ENCODE peak calls at places on chromosomes 1 and 21, in seven cellular contexts. One of them, this sample, is unnamed.

GRCh38 chr1:107525146-107525545 is 384.3 kb downstream of the NTNG1 start:
- DNase-seq in endothelial cell: no peak
- DNase-seq in stimulated activated CD8-positive, alpha-beta memory T cell treated with anti-CD3 and anti-CD28 coated beads, Interleukin-7, amount 100 ng/mL, for 1 hour: no peak
- DNase-seq in non-pigmented ciliary epithelial cell: no peak
- DNase-seq in chondrocyte: no peak
- DNase-seq in cardiac fibroblast: no peak
- DNase-seq in activated naive CD4-positive, alpha-beta T cell treated with anti-CD3 and anti-CD28 coated beads, Interleukin-2, amount 10 ng/mL, durations not matched to agents 7 days and 5 days: no peak
- DNase-seq in this sample: peak; percentile 32

GRCh38 chr1:41850029-41850428 is 68.7 kb downstream of the HIVEP3 start:
- DNase-seq in endothelial cell: no peak
- DNase-seq in stimulated activated CD8-positive, alpha-beta memory T cell treated with anti-CD3 and anti-CD28 coated beads, Interleukin-7, amount 100 ng/mL, for 1 hour: no peak
- DNase-seq in non-pigmented ciliary epithelial cell: no peak
- DNase-seq in chondrocyte: no peak
- DNase-seq in cardiac fibroblast: no peak
- DNase-seq in activated naive CD4-positive, alpha-beta T cell treated with anti-CD3 and anti-CD28 coated beads, Interleukin-2, amount 10 ng/mL, durations not matched to agents 7 days and 5 days: peak; percentile 39
- DNase-seq in this sample: peak; percentile 77

GRCh38 chr1:170932236-170932635 is 3.1 kb upstream of the MROH9 start:
- DNase-seq in endothelial cell: no peak
- DNase-seq in stimulated activated CD8-positive, alpha-beta memory T cell treated with anti-CD3 and anti-CD28 coated beads, Interleukin-7, amount 100 ng/mL, for 1 hour: no peak
- DNase-seq in non-pigmented ciliary epithelial cell: no peak
- DNase-seq in chondrocyte: no peak
- DNase-seq in cardiac fibroblast: no peak
- DNase-seq in activated naive CD4-positive, alpha-beta T cell treated with anti-CD3 and anti-CD28 coated beads, Interleukin-2, amount 10 ng/mL, durations not matched to agents 7 days and 5 days: no peak
- DNase-seq in this sample: no peak

GRCh38 chr1:215059947-215060346 is 22.6 kb upstream of the KCNK2 start:
- DNase-seq in endothelial cell: no peak
- DNase-seq in stimulated activated CD8-positive, alpha-beta memory T cell treated with anti-CD3 and anti-CD28 coated beads, Interleukin-7, amount 100 ng/mL, for 1 hour: no peak
- DNase-seq in non-pigmented ciliary epithelial cell: no peak
- DNase-seq in chondrocyte: no peak
- DNase-seq in cardiac fibroblast: no peak
- DNase-seq in activated naive CD4-positive, alpha-beta T cell treated with anti-CD3 and anti-CD28 coated beads, Interleukin-2, amount 10 ng/mL, durations not matched to agents 7 days and 5 days: no peak
- DNase-seq in this sample: no peak

GRCh38 chr1:60867782-60868181 is 214.6 kb upstream of the NFIA start:
- DNase-seq in endothelial cell: no peak
- DNase-seq in stimulated activated CD8-positive, alpha-beta memory T cell treated with anti-CD3 and anti-CD28 coated beads, Interleukin-7, amount 100 ng/mL, for 1 hour: no peak
- DNase-seq in non-pigmented ciliary epithelial cell: no peak
- DNase-seq in chondrocyte: no peak
- DNase-seq in cardiac fibroblast: no peak
- DNase-seq in activated naive CD4-positive, alpha-beta T cell treated with anti-CD3 and anti-CD28 coated beads, Interleukin-2, amount 10 ng/mL, durations not matched to agents 7 days and 5 days: no peak
- DNase-seq in this sample: no peak

GRCh38 chr1:183178490-183178889 is 7.6 kb upstream of the LAMC2 start:
- DNase-seq in endothelial cell: no peak
- DNase-seq in stimulated activated CD8-positive, alpha-beta memory T cell treated with anti-CD3 and anti-CD28 coated beads, Interleukin-7, amount 100 ng/mL, for 1 hour: no peak
- DNase-seq in non-pigmented ciliary epithelial cell: no peak
- DNase-seq in chondrocyte: no peak
- DNase-seq in cardiac fibroblast: peak; percentile 76
- DNase-seq in activated naive CD4-positive, alpha-beta T cell treated with anti-CD3 and anti-CD28 coated beads, Interleukin-2, amount 10 ng/mL, durations not matched to agents 7 days and 5 days: no peak
- DNase-seq in this sample: no peak

GRCh38 chr21:32916088-32916487 is 109.6 kb upstream of the OLIG2 start:
- DNase-seq in endothelial cell: no peak
- DNase-seq in stimulated activated CD8-positive, alpha-beta memory T cell treated with anti-CD3 and anti-CD28 coated beads, Interleukin-7, amount 100 ng/mL, for 1 hour: no peak
- DNase-seq in non-pigmented ciliary epithelial cell: no peak
- DNase-seq in chondrocyte: no peak
- DNase-seq in cardiac fibroblast: no peak
- DNase-seq in activated naive CD4-positive, alpha-beta T cell treated with anti-CD3 and anti-CD28 coated beads, Interleukin-2, amount 10 ng/mL, durations not matched to agents 7 days and 5 days: no peak
- DNase-seq in this sample: no peak

GRCh38 chr21:41222247-41223068 is 54.5 kb downstream of the BACE2 start:
- DNase-seq in endothelial cell: no peak
- DNase-seq in stimulated activated CD8-positive, alpha-beta memory T cell treated with anti-CD3 and anti-CD28 coated beads, Interleukin-7, amount 100 ng/mL, for 1 hour: no peak
- DNase-seq in non-pigmented ciliary epithelial cell: no peak
- DNase-seq in chondrocyte: no peak
- DNase-seq in cardiac fibroblast: no peak
- DNase-seq in activated naive CD4-positive, alpha-beta T cell treated with anti-CD3 and anti-CD28 coated beads, Interleukin-2, amount 10 ng/mL, durations not matched to agents 7 days and 5 days: no peak
- DNase-seq in this sample: no peak

GRCh38 chr1:44605904-44606615 is 68.2 kb downstream of the TMEM53 start:
- DNase-seq in endothelial cell: no peak
- DNase-seq in stimulated activated CD8-positive, alpha-beta memory T cell treated with anti-CD3 and anti-CD28 coated beads, Interleukin-7, amount 100 ng/mL, for 1 hour: no peak
- DNase-seq in non-pigmented ciliary epithelial cell: no peak
- DNase-seq in chondrocyte: peak; percentile 44
- DNase-seq in cardiac fibroblast: no peak
- DNase-seq in activated naive CD4-positive, alpha-beta T cell treated with anti-CD3 and anti-CD28 coated beads, Interleukin-2, amount 10 ng/mL, durations not matched to agents 7 days and 5 days: no peak
- DNase-seq in this sample: no peak

GRCh38 chr21:36150192-36150711 is 6.4 kb upstream of the DOP1B start:
- DNase-seq in endothelial cell: no peak
- DNase-seq in stimulated activated CD8-positive, alpha-beta memory T cell treated with anti-CD3 and anti-CD28 coated beads, Interleukin-7, amount 100 ng/mL, for 1 hour: no peak
- DNase-seq in non-pigmented ciliary epithelial cell: no peak
- DNase-seq in chondrocyte: peak; percentile 25
- DNase-seq in cardiac fibroblast: peak; percentile 71
- DNase-seq in activated naive CD4-positive, alpha-beta T cell treated with anti-CD3 and anti-CD28 coated beads, Interleukin-2, amount 10 ng/mL, durations not matched to agents 7 days and 5 days: no peak
- DNase-seq in this sample: peak; percentile 45

GRCh38 chr1:25503551-25504426 is 39.6 kb upstream of the LDLRAP1 start:
- DNase-seq in endothelial cell: peak; percentile 64
- DNase-seq in stimulated activated CD8-positive, alpha-beta memory T cell treated with anti-CD3 and anti-CD28 coated beads, Interleukin-7, amount 100 ng/mL, for 1 hour: peak; percentile 46
- DNase-seq in non-pigmented ciliary epithelial cell: no peak
- DNase-seq in chondrocyte: no peak
- DNase-seq in cardiac fibroblast: no peak
- DNase-seq in activated naive CD4-positive, alpha-beta T cell treated with anti-CD3 and anti-CD28 coated beads, Interleukin-2, amount 10 ng/mL, durations not matched to agents 7 days and 5 days: peak; percentile 83
- DNase-seq in this sample: peak; percentile 48

GRCh38 chr1:23100074-23100748 is 68.4 kb downstream of the LUZP1 start:
- DNase-seq in endothelial cell: peak; percentile 26
- DNase-seq in stimulated activated CD8-positive, alpha-beta memory T cell treated with anti-CD3 and anti-CD28 coated beads, Interleukin-7, amount 100 ng/mL, for 1 hour: peak; percentile 17
- DNase-seq in non-pigmented ciliary epithelial cell: peak; percentile 95
- DNase-seq in chondrocyte: no peak
- DNase-seq in cardiac fibroblast: peak; percentile 88
- DNase-seq in activated naive CD4-positive, alpha-beta T cell treated with anti-CD3 and anti-CD28 coated beads, Interleukin-2, amount 10 ng/mL, durations not matched to agents 7 days and 5 days: peak; percentile 60
- DNase-seq in this sample: peak; percentile 41

GRCh38 chr1:28415246-28415645 is 45.7 kb downstream of the PHACTR4 start:
- DNase-seq in endothelial cell: no peak
- DNase-seq in stimulated activated CD8-positive, alpha-beta memory T cell treated with anti-CD3 and anti-CD28 coated beads, Interleukin-7, amount 100 ng/mL, for 1 hour: no peak
- DNase-seq in non-pigmented ciliary epithelial cell: no peak
- DNase-seq in chondrocyte: no peak
- DNase-seq in cardiac fibroblast: no peak
- DNase-seq in activated naive CD4-positive, alpha-beta T cell treated with anti-CD3 and anti-CD28 coated beads, Interleukin-2, amount 10 ng/mL, durations not matched to agents 7 days and 5 days: no peak
- DNase-seq in this sample: no peak

GRCh38 chr1:162732566-162733335 is 57.8 kb upstream of the HSD17B7 start:
- DNase-seq in endothelial cell: no peak
- DNase-seq in stimulated activated CD8-positive, alpha-beta memory T cell treated with anti-CD3 and anti-CD28 coated beads, Interleukin-7, amount 100 ng/mL, for 1 hour: no peak
- DNase-seq in non-pigmented ciliary epithelial cell: no peak
- DNase-seq in chondrocyte: no peak
- DNase-seq in cardiac fibroblast: peak; percentile 51
- DNase-seq in activated naive CD4-positive, alpha-beta T cell treated with anti-CD3 and anti-CD28 coated beads, Interleukin-2, amount 10 ng/mL, durations not matched to agents 7 days and 5 days: no peak
- DNase-seq in this sample: no peak

GRCh38 chr1:37726191-37726590 is 33.9 kb downstream of the CDCA8 start:
- DNase-seq in endothelial cell: no peak
- DNase-seq in stimulated activated CD8-positive, alpha-beta memory T cell treated with anti-CD3 and anti-CD28 coated beads, Interleukin-7, amount 100 ng/mL, for 1 hour: no peak
- DNase-seq in non-pigmented ciliary epithelial cell: no peak
- DNase-seq in chondrocyte: no peak
- DNase-seq in cardiac fibroblast: no peak
- DNase-seq in activated naive CD4-positive, alpha-beta T cell treated with anti-CD3 and anti-CD28 coated beads, Interleukin-2, amount 10 ng/mL, durations not matched to agents 7 days and 5 days: no peak
- DNase-seq in this sample: no peak

GRCh38 chr1:205374205-205375078 is 17.7 kb upstream of the KLHDC8A start:
- DNase-seq in endothelial cell: no peak
- DNase-seq in stimulated activated CD8-positive, alpha-beta memory T cell treated with anti-CD3 and anti-CD28 coated beads, Interleukin-7, amount 100 ng/mL, for 1 hour: no peak
- DNase-seq in non-pigmented ciliary epithelial cell: peak; percentile 61
- DNase-seq in chondrocyte: no peak
- DNase-seq in cardiac fibroblast: peak; percentile 75
- DNase-seq in activated naive CD4-positive, alpha-beta T cell treated with anti-CD3 and anti-CD28 coated beads, Interleukin-2, amount 10 ng/mL, durations not matched to agents 7 days and 5 days: no peak
- DNase-seq in this sample: no peak

GRCh38 chr1:226443439-226443838 is 35.5 kb upstream of the PARP1 start:
- DNase-seq in endothelial cell: no peak
- DNase-seq in stimulated activated CD8-positive, alpha-beta memory T cell treated with anti-CD3 and anti-CD28 coated beads, Interleukin-7, amount 100 ng/mL, for 1 hour: no peak
- DNase-seq in non-pigmented ciliary epithelial cell: peak; percentile 36
- DNase-seq in chondrocyte: no peak
- DNase-seq in cardiac fibroblast: peak; percentile 21
- DNase-seq in activated naive CD4-positive, alpha-beta T cell treated with anti-CD3 and anti-CD28 coated beads, Interleukin-2, amount 10 ng/mL, durations not matched to agents 7 days and 5 days: no peak
- DNase-seq in this sample: no peak

GRCh38 chr1:53046930-53047329 is 15.1 kb upstream of the PODN start:
- DNase-seq in endothelial cell: no peak
- DNase-seq in stimulated activated CD8-positive, alpha-beta memory T cell treated with anti-CD3 and anti-CD28 coated beads, Interleukin-7, amount 100 ng/mL, for 1 hour: no peak
- DNase-seq in non-pigmented ciliary epithelial cell: no peak
- DNase-seq in chondrocyte: no peak
- DNase-seq in cardiac fibroblast: peak; percentile 82
- DNase-seq in activated naive CD4-positive, alpha-beta T cell treated with anti-CD3 and anti-CD28 coated beads, Interleukin-2, amount 10 ng/mL, durations not matched to agents 7 days and 5 days: no peak
- DNase-seq in this sample: no peak